ENCODE peak calls at places on chromosomes 4 and X, in ten cellular contexts. One of them, this sample, is unnamed.

GRCh38 chr4:95129708-95130343 is 372.1 kb downstream of the BMPR1B start:
- DNase-seq in lower leg skin: no peak
- DNase-seq in tibial nerve: peak
- DNase-seq in A549: peak
- DNase-seq in heart left ventricle: no peak
- DNase-seq in Peyer's patch: no peak
- DNase-seq in suprapubic skin: no peak
- DNase-seq in vagina: no peak
- DNase-seq in IMR-90: peak
- DNase-seq in stomach: no peak
- DNase-seq in this sample: peak

GRCh38 chrX:115018040-115018647 is 728 bp upstream of the IL13RA2 start:
- DNase-seq in lower leg skin: no peak
- DNase-seq in vagina: no peak
- DNase-seq in stomach: no peak
- DNase-seq in Peyer's patch: no peak
- DNase-seq in tibial nerve: no peak
- DNase-seq in A549: no peak
- DNase-seq in IMR-90: no peak
- DNase-seq in heart left ventricle: no peak
- DNase-seq in suprapubic skin: no peak
- DNase-seq in this sample: no peak

GRCh38 chr4:40719008-40719623 is 30.6 kb upstream of the NSUN7 start:
- DNase-seq in vagina: no peak
- DNase-seq in suprapubic skin: no peak
- DNase-seq in tibial nerve: no peak
- DNase-seq in heart left ventricle: no peak
- DNase-seq in IMR-90: peak
- DNase-seq in Peyer's patch: no peak
- DNase-seq in stomach: no peak
- DNase-seq in lower leg skin: no peak
- DNase-seq in A549: peak
- DNase-seq in this sample: peak

GRCh38 chrX:21487832-21488231 is 113.6 kb downstream of the CNKSR2 start:
- DNase-seq in stomach: no peak
- DNase-seq in vagina: no peak
- DNase-seq in suprapubic skin: no peak
- DNase-seq in tibial nerve: no peak
- DNase-seq in A549: no peak
- DNase-seq in IMR-90: peak
- DNase-seq in heart left ventricle: no peak
- DNase-seq in lower leg skin: no peak
- DNase-seq in Peyer's patch: no peak
- DNase-seq in this sample: no peak

GRCh38 chr4:102623622-102624021 is 122.5 kb downstream of the NFKB1 start:
- DNase-seq in A549: peak
- DNase-seq in lower leg skin: peak
- DNase-seq in IMR-90: peak
- DNase-seq in tibial nerve: no peak
- DNase-seq in heart left ventricle: no peak
- DNase-seq in Peyer's patch: no peak
- DNase-seq in suprapubic skin: no peak
- DNase-seq in vagina: no peak
- DNase-seq in stomach: no peak
- DNase-seq in this sample: no peak

GRCh38 chr4:150583287-150584197 is 1.6 kb downstream of the MAB21L2 start:
- DNase-seq in heart left ventricle: peak
- DNase-seq in lower leg skin: no peak
- DNase-seq in IMR-90: peak
- DNase-seq in suprapubic skin: no peak
- DNase-seq in tibial nerve: no peak
- DNase-seq in stomach: no peak
- DNase-seq in A549: no peak
- DNase-seq in vagina: no peak
- DNase-seq in Peyer's patch: peak
- DNase-seq in this sample: no peak

GRCh38 chr4:184347251-184348239 is 126.8 kb downstream of the IRF2 start:
- DNase-seq in suprapubic skin: no peak
- DNase-seq in Peyer's patch: peak
- DNase-seq in heart left ventricle: peak
- DNase-seq in stomach: peak
- DNase-seq in lower leg skin: no peak
- DNase-seq in vagina: no peak
- DNase-seq in tibial nerve: peak
- DNase-seq in IMR-90: peak
- DNase-seq in A549: no peak
- DNase-seq in this sample: no peak

GRCh38 chrX:55240788-55241187 is 20.6 kb downstream of the PAGE5 start:
- DNase-seq in lower leg skin: no peak
- DNase-seq in stomach: no peak
- DNase-seq in heart left ventricle: no peak
- DNase-seq in vagina: no peak
- DNase-seq in Peyer's patch: no peak
- DNase-seq in suprapubic skin: no peak
- DNase-seq in tibial nerve: no peak
- DNase-seq in A549: no peak
- DNase-seq in IMR-90: no peak
- DNase-seq in this sample: no peak

GRCh38 chr4:8393593-8394038 is 46.9 kb downstream of the ACOX3 start:
- DNase-seq in A549: peak
- DNase-seq in heart left ventricle: peak
- DNase-seq in suprapubic skin: no peak
- DNase-seq in tibial nerve: peak
- DNase-seq in IMR-90: peak
- DNase-seq in Peyer's patch: no peak
- DNase-seq in lower leg skin: no peak
- DNase-seq in vagina: no peak
- DNase-seq in stomach: no peak
- DNase-seq in this sample: peak
- TF ChIP-seq POLR2A in A549: no peak
- TF ChIP-seq POLR2A in heart left ventricle: no peak
- TF ChIP-seq POLR2A in suprapubic skin: no peak
- TF ChIP-seq POLR2A in tibial nerve: no peak
- TF ChIP-seq POLR2A in IMR-90: no peak
- TF ChIP-seq POLR2A in Peyer's patch: no peak
- TF ChIP-seq POLR2A in lower leg skin: no peak
- TF ChIP-seq POLR2A in vagina: no peak
- TF ChIP-seq POLR2A in stomach: no peak
- TF ChIP-seq POLR2A in this sample: no peak

GRCh38 chrX:7927259-7928167 is at the start of gene PNPLA4:
- DNase-seq in lower leg skin: peak
- DNase-seq in suprapubic skin: peak
- DNase-seq in heart left ventricle: peak
- DNase-seq in vagina: no peak
- DNase-seq in tibial nerve: peak
- DNase-seq in Peyer's patch: peak
- DNase-seq in IMR-90: peak
- DNase-seq in stomach: peak
- DNase-seq in A549: peak
- DNase-seq in this sample: peak
- TF ChIP-seq POLR2A in lower leg skin: no peak
- TF ChIP-seq POLR2A in suprapubic skin: peak
- TF ChIP-seq POLR2A in heart left ventricle: no peak
- TF ChIP-seq POLR2A in vagina: no peak
- TF ChIP-seq POLR2A in tibial nerve: no peak
- TF ChIP-seq POLR2A in Peyer's patch: peak
- TF ChIP-seq POLR2A in IMR-90: peak
- TF ChIP-seq POLR2A in stomach: no peak
- TF ChIP-seq POLR2A in A549: peak
- TF ChIP-seq POLR2A in this sample: peak

GRCh38 chr4:158209825-158210807 is at the start of gene TMEM144:
- DNase-seq in IMR-90: peak
- DNase-seq in Peyer's patch: peak
- DNase-seq in A549: peak
- DNase-seq in stomach: peak
- DNase-seq in tibial nerve: peak
- DNase-seq in heart left ventricle: peak
- DNase-seq in suprapubic skin: peak
- DNase-seq in vagina: peak
- DNase-seq in lower leg skin: peak
- DNase-seq in this sample: peak
- TF ChIP-seq POLR2A in IMR-90: no peak
- TF ChIP-seq POLR2A in Peyer's patch: peak
- TF ChIP-seq POLR2A in A549: peak
- TF ChIP-seq POLR2A in stomach: no peak
- TF ChIP-seq POLR2A in tibial nerve: peak
- TF ChIP-seq POLR2A in heart left ventricle: no peak
- TF ChIP-seq POLR2A in suprapubic skin: peak
- TF ChIP-seq POLR2A in vagina: peak
- TF ChIP-seq POLR2A in lower leg skin: no peak
- TF ChIP-seq POLR2A in this sample: no peak

DNA sequence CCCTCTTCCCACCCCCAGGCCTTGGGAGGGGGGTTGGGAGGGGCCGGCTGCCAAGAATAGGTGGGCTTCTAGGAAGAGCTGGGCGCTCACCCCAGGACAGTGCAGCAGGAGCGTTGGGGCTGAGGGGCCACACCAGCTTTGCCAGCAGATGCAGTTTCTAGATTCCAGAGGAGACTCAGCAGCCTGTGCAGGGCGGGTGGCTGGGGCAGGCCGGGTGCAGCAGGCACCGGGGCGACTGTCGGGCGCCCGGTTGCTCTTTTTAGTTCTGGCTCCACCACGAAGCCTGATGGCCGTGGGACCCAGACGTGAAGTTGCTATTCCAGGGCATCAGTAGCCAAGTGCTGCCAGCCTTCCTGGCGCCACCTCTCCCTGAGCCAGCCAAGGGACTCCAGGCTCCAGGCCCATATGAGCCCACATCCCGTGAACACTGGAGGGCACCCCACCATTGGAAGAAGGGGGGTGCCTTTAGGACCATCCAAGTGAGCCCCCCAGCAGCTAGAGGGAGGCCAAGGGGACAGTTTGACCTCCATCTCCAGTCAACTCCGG is 5.8 kb downstream of the SSR4 start:
- DNase-seq in tibial nerve: no peak
- DNase-seq in Peyer's patch: no peak
- DNase-seq in vagina: no peak
- DNase-seq in lower leg skin: no peak
- DNase-seq in stomach: no peak
- DNase-seq in A549: no peak
- DNase-seq in heart left ventricle: no peak
- DNase-seq in IMR-90: no peak
- DNase-seq in suprapubic skin: no peak
- DNase-seq in this sample: no peak
- TF ChIP-seq POLR2A in tibial nerve: no peak
- TF ChIP-seq POLR2A in Peyer's patch: no peak
- TF ChIP-seq POLR2A in vagina: no peak
- TF ChIP-seq POLR2A in lower leg skin: no peak
- TF ChIP-seq POLR2A in stomach: no peak
- TF ChIP-seq POLR2A in A549: no peak
- TF ChIP-seq POLR2A in heart left ventricle: no peak
- TF ChIP-seq POLR2A in IMR-90: no peak
- TF ChIP-seq POLR2A in suprapubic skin: no peak
- TF ChIP-seq POLR2A in this sample: no peak

GRCh38 chr4:77493120-77493767 is 112.4 kb upstream of the CXCL13 start:
- DNase-seq in IMR-90: no peak
- DNase-seq in Peyer's patch: no peak
- DNase-seq in lower leg skin: no peak
- DNase-seq in heart left ventricle: no peak
- DNase-seq in vagina: no peak
- DNase-seq in tibial nerve: no peak
- DNase-seq in A549: no peak
- DNase-seq in stomach: no peak
- DNase-seq in suprapubic skin: no peak
- DNase-seq in this sample: no peak

GRCh38 chr4:77493829-77494551 is 111.6 kb upstream of the CXCL13 start:
- DNase-seq in A549: no peak
- DNase-seq in stomach: no peak
- DNase-seq in tibial nerve: no peak
- DNase-seq in Peyer's patch: no peak
- DNase-seq in IMR-90: no peak
- DNase-seq in vagina: no peak
- DNase-seq in lower leg skin: no peak
- DNase-seq in heart left ventricle: no peak
- DNase-seq in suprapubic skin: no peak
- DNase-seq in this sample: no peak

DNA sequence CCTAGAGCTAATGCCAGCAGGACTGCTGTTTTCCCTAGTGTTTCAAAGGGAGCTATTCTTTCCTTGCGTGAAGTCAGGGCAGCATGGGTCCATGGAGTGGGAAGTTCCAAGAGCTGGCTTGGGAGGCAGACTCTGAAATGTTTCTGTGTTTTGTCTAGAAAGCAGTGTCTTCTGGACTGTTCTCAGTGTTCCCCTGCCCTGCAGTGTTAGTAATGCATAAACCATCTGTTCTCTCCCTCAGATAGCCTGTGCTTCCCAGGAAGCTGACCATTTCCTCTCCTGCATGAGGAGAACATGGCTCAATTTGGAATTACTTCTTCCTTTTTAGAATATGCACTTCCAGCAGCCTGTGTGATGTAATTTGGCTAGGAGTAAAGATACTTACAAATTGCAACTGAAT is 116.7 kb upstream of the CXCL13 start:
- DNase-seq in IMR-90: no peak
- DNase-seq in lower leg skin: no peak
- DNase-seq in heart left ventricle: no peak
- DNase-seq in stomach: no peak
- DNase-seq in tibial nerve: no peak
- DNase-seq in suprapubic skin: no peak
- DNase-seq in A549: no peak
- DNase-seq in Peyer's patch: no peak
- DNase-seq in vagina: no peak
- DNase-seq in this sample: no peak
- TF ChIP-seq POLR2A in IMR-90: no peak
- TF ChIP-seq POLR2A in lower leg skin: no peak
- TF ChIP-seq POLR2A in heart left ventricle: no peak
- TF ChIP-seq POLR2A in stomach: no peak
- TF ChIP-seq POLR2A in tibial nerve: no peak
- TF ChIP-seq POLR2A in suprapubic skin: no peak
- TF ChIP-seq POLR2A in A549: no peak
- TF ChIP-seq POLR2A in Peyer's patch: no peak
- TF ChIP-seq POLR2A in vagina: no peak
- TF ChIP-seq POLR2A in this sample: no peak

DNA sequence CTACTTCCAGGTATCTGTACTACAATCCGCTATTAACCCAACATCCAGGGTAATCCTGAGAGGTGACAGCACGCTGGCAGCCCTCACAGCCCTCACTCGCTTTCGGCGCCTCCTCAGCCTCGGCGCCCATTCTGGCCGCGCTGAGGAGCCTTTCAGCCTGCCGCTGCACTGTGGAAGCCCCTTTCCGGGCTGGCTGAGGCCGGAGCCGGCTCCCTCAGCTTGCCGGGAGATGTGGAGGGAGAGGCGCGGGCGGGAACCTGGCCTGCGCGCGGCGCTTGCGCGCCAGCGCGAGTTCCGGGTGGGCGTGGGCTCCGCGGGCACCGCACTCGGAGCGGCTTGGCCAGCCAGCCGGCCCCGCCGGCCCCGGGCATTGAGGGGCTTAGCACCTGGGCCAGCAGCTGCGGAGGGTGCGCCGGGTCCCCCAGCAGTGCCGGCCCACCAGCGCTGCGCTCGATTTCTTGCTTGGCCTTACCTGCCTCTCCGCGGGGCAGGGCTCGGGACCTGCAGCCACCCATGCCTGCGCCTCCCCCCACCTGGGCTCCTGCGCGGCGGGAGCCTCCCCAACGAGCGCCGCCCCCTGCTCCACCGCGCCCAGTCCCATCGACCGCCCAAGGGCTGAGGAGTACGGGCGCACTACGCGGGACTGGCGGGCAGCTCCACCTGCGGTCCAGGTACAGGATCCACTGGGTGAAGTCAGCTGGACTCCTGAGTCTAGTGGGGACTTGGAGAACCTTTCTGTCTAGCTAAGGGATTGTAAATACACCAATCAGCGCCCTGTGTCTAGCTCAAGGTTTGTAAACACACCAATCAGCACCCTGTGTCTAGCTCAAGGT is 87.3 kb downstream of the PRSS12 start:
- DNase-seq in stomach: peak
- DNase-seq in heart left ventricle: no peak
- DNase-seq in Peyer's patch: peak
- DNase-seq in suprapubic skin: no peak
- DNase-seq in IMR-90: no peak
- DNase-seq in lower leg skin: no peak
- DNase-seq in vagina: no peak
- DNase-seq in tibial nerve: no peak
- DNase-seq in A549: no peak
- DNase-seq in this sample: no peak
- TF ChIP-seq POLR2A in stomach: no peak
- TF ChIP-seq POLR2A in heart left ventricle: no peak
- TF ChIP-seq POLR2A in Peyer's patch: no peak
- TF ChIP-seq POLR2A in suprapubic skin: no peak
- TF ChIP-seq POLR2A in IMR-90: no peak
- TF ChIP-seq POLR2A in lower leg skin: no peak
- TF ChIP-seq POLR2A in vagina: no peak
- TF ChIP-seq POLR2A in tibial nerve: no peak
- TF ChIP-seq POLR2A in A549: no peak
- TF ChIP-seq POLR2A in this sample: no peak